ENCODE peak calls at places on chromosome 22, in five cellular contexts. One of them, this sample, is unnamed.

GRCh38 chr22:18954941-18955571 is 19.0 kb upstream of the PRODH start:
- DNase-seq in H1: no peak
- DNase-seq in mesenchymal stem cell: no peak
- DNase-seq in mesendoderm: no peak
- DNase-seq in neuronal stem cell: no peak
- DNase-seq in this sample: no peak

GRCh38 chr22:42856179-42856864 is 751 bp downstream of the ARFGAP3 start:
- DNase-seq in H1: no peak
- DNase-seq in mesendoderm: peak; percentile 41
- DNase-seq in mesenchymal stem cell: peak; percentile 72
- DNase-seq in neuronal stem cell: peak; percentile 15
- DNase-seq in this sample: peak; percentile 22

GRCh38 chr22:39518996-39519680 is 1.2 kb upstream of the ATF4 start:
- DNase-seq in H1: no peak
- DNase-seq in neuronal stem cell: no peak
- DNase-seq in mesendoderm: no peak
- DNase-seq in mesenchymal stem cell: no peak
- DNase-seq in this sample: peak; percentile 48

GRCh38 chr22:36885474-36885873 is 24.7 kb downstream of the NCF4 start:
- DNase-seq in neuronal stem cell: no peak
- DNase-seq in mesenchymal stem cell: no peak
- DNase-seq in mesendoderm: peak; percentile 49
- DNase-seq in H1: no peak
- DNase-seq in this sample: no peak

GRCh38 chr22:10741210-10741609 is 4786.8 kb upstream of the OR11H1 start:
- DNase-seq in H1: no peak
- DNase-seq in mesenchymal stem cell: no peak
- DNase-seq in mesendoderm: no peak
- DNase-seq in neuronal stem cell: no peak
- DNase-seq in this sample: no peak

GRCh38 chr22:39300198-39300830 is 19.1 kb downstream of the RPL3 start:
- DNase-seq in mesendoderm: peak; percentile 64
- DNase-seq in neuronal stem cell: no peak
- DNase-seq in H1: no peak
- DNase-seq in mesenchymal stem cell: peak; percentile 43
- DNase-seq in this sample: no peak

GRCh38 chr22:19786959-19787848 is 26.6 kb downstream of the TBX1 start:
- DNase-seq in H1: no peak
- DNase-seq in mesendoderm: no peak
- DNase-seq in neuronal stem cell: no peak
- DNase-seq in mesenchymal stem cell: no peak
- DNase-seq in this sample: no peak

GRCh38 chr22:27930246-27931060 is 11.4 kb upstream of the PITPNB start:
- DNase-seq in H1: no peak
- DNase-seq in mesendoderm: peak; percentile 18
- DNase-seq in mesenchymal stem cell: no peak
- DNase-seq in neuronal stem cell: no peak
- DNase-seq in this sample: peak; percentile 35

GRCh38 chr22:43417555-43417954 is 5.7 kb downstream of the MPPED1 start:
- DNase-seq in mesenchymal stem cell: no peak
- DNase-seq in neuronal stem cell: no peak
- DNase-seq in H1: no peak
- DNase-seq in mesendoderm: no peak
- DNase-seq in this sample: no peak

GRCh38 chr22:48755332-48755949 is 1072.2 kb downstream of the BRD1 start:
- DNase-seq in mesendoderm: no peak
- DNase-seq in mesenchymal stem cell: no peak
- DNase-seq in H1: no peak
- DNase-seq in neuronal stem cell: no peak
- DNase-seq in this sample: no peak

GRCh38 chr22:25420925-25421904 is 143.3 kb upstream of the GRK3 start:
- DNase-seq in H1: no peak
- DNase-seq in mesendoderm: peak; percentile 76
- DNase-seq in mesenchymal stem cell: no peak
- DNase-seq in neuronal stem cell: no peak
- DNase-seq in this sample: no peak

GRCh38 chr22:25484498-25484897 is 80.0 kb upstream of the GRK3 start:
- DNase-seq in neuronal stem cell: no peak
- DNase-seq in H1: no peak
- DNase-seq in mesenchymal stem cell: no peak
- DNase-seq in mesendoderm: no peak
- DNase-seq in this sample: no peak

GRCh38 chr22:33332538-33332937 is 274.4 kb upstream of the SYN3 start:
- DNase-seq in H1: no peak
- DNase-seq in mesendoderm: no peak
- DNase-seq in neuronal stem cell: no peak
- DNase-seq in mesenchymal stem cell: no peak
- DNase-seq in this sample: no peak

GRCh38 chr22:21568207-21569075 is 927 bp downstream of the UBE2L3 start:
- DNase-seq in H1: no peak
- DNase-seq in mesenchymal stem cell: peak; percentile 51
- DNase-seq in neuronal stem cell: no peak
- DNase-seq in mesendoderm: peak; percentile 80
- DNase-seq in this sample: peak; percentile 24

GRCh38 chr22:43831561-43832392 is 19.7 kb upstream of the EFCAB6 start:
- DNase-seq in mesendoderm: no peak
- DNase-seq in H1: no peak
- DNase-seq in mesenchymal stem cell: no peak
- DNase-seq in neuronal stem cell: no peak
- DNase-seq in this sample: no peak

GRCh38 chr22:49007013-49007653 is 820.5 kb downstream of the BRD1 start:
- DNase-seq in H1: no peak
- DNase-seq in mesenchymal stem cell: no peak
- DNase-seq in mesendoderm: no peak
- DNase-seq in neuronal stem cell: no peak
- DNase-seq in this sample: no peak

GRCh38 chr22:18968011-18968749 is 32.1 kb upstream of the PRODH start:
- DNase-seq in H1: no peak
- DNase-seq in neuronal stem cell: peak; percentile 51
- DNase-seq in mesenchymal stem cell: peak; percentile 29
- DNase-seq in mesendoderm: peak; percentile 34
- DNase-seq in this sample: peak; percentile 15

GRCh38 chr22:20237480-20238440 is 30.4 kb downstream of the RTN4R start:
- DNase-seq in mesenchymal stem cell: no peak
- DNase-seq in neuronal stem cell: no peak
- DNase-seq in H1: no peak
- DNase-seq in mesendoderm: no peak
- DNase-seq in this sample: no peak

GRCh38 chr22:41177040-41177625 is 28.0 kb upstream of the L3MBTL2 start:
- DNase-seq in mesendoderm: no peak
- DNase-seq in H1: no peak
- DNase-seq in neuronal stem cell: no peak
- DNase-seq in mesenchymal stem cell: no peak
- DNase-seq in this sample: no peak

GRCh38 chr22:32208681-32209080 is 3.8 kb upstream of the RFPL2 start:
- DNase-seq in H1: no peak
- DNase-seq in mesendoderm: no peak
- DNase-seq in neuronal stem cell: no peak
- DNase-seq in mesenchymal stem cell: no peak
- DNase-seq in this sample: no peak

GRCh38 chr22:18050065-18050464 is 25.7 kb upstream of the MICAL3 start:
- DNase-seq in H1: no peak
- DNase-seq in mesenchymal stem cell: no peak
- DNase-seq in mesendoderm: no peak
- DNase-seq in neuronal stem cell: no peak
- DNase-seq in this sample: no peak

GRCh38 chr22:39360674-39361413 is 11.1 kb downstream of the SYNGR1 start:
- DNase-seq in neuronal stem cell: no peak
- DNase-seq in mesenchymal stem cell: no peak
- DNase-seq in mesendoderm: peak; percentile 93
- DNase-seq in H1: no peak
- DNase-seq in this sample: no peak

GRCh38 chr22:28716686-28717085 is 24.9 kb downstream of the CHEK2 start:
- DNase-seq in mesendoderm: no peak
- DNase-seq in neuronal stem cell: no peak
- DNase-seq in mesenchymal stem cell: peak; percentile 11
- DNase-seq in H1: no peak
- DNase-seq in this sample: peak; percentile 21

GRCh38 chr22:25219211-25219689 is at the start of gene CRYBB2:
- DNase-seq in neuronal stem cell: no peak
- DNase-seq in H1: no peak
- DNase-seq in mesenchymal stem cell: no peak
- DNase-seq in mesendoderm: no peak
- DNase-seq in this sample: no peak

GRCh38 chr22:44068422-44069191 is 44.5 kb downstream of the PARVB start:
- DNase-seq in H1: no peak
- DNase-seq in mesenchymal stem cell: no peak
- DNase-seq in neuronal stem cell: no peak
- DNase-seq in mesendoderm: no peak
- DNase-seq in this sample: no peak

GRCh38 chr22:29520851-29521250 is 32.7 kb downstream of the THOC5 start:
- DNase-seq in mesenchymal stem cell: peak; percentile 68
- DNase-seq in neuronal stem cell: no peak
- DNase-seq in H1: no peak
- DNase-seq in mesendoderm: peak; percentile 30
- DNase-seq in this sample: peak; percentile 91

GRCh38 chr22:39448205-39449054 is 8.4 kb upstream of the MGAT3 start:
- DNase-seq in H1: no peak
- DNase-seq in mesenchymal stem cell: no peak
- DNase-seq in mesendoderm: no peak
- DNase-seq in neuronal stem cell: no peak
- DNase-seq in this sample: no peak

GRCh38 chr22:41274856-41275255 is 11.1 kb downstream of the RANGAP1 start:
- DNase-seq in H1: no peak
- DNase-seq in mesendoderm: no peak
- DNase-seq in neuronal stem cell: no peak
- DNase-seq in mesenchymal stem cell: no peak
- DNase-seq in this sample: no peak

GRCh38 chr22:48868554-48868953 is 959.1 kb downstream of the BRD1 start:
- DNase-seq in H1: no peak
- DNase-seq in neuronal stem cell: no peak
- DNase-seq in mesenchymal stem cell: no peak
- DNase-seq in mesendoderm: no peak
- DNase-seq in this sample: no peak

GRCh38 chr22:35482311-35482710 is 58.3 kb upstream of the RASD2 start:
- DNase-seq in H1: no peak
- DNase-seq in neuronal stem cell: no peak
- DNase-seq in mesenchymal stem cell: no peak
- DNase-seq in mesendoderm: no peak
- DNase-seq in this sample: no peak

GRCh38 chr22:31995046-31995445 is 48.0 kb upstream of the SLC5A1 start:
- DNase-seq in mesendoderm: peak; percentile 38
- DNase-seq in H1: no peak
- DNase-seq in mesenchymal stem cell: no peak
- DNase-seq in neuronal stem cell: no peak
- DNase-seq in this sample: no peak

GRCh38 chr22:19478466-19479357 is at the start of gene UFD1:
- DNase-seq in mesendoderm: peak; percentile 86
- DNase-seq in H1: no peak
- DNase-seq in neuronal stem cell: peak; percentile 81
- DNase-seq in mesenchymal stem cell: peak; percentile 93
- DNase-seq in this sample: peak; percentile 81

GRCh38 chr22:16937811-16938210 is 70.2 kb downstream of the GAB4 start:
- DNase-seq in neuronal stem cell: no peak
- DNase-seq in H1: no peak
- DNase-seq in mesendoderm: no peak
- DNase-seq in mesenchymal stem cell: no peak
- DNase-seq in this sample: no peak

GRCh38 chr22:50170453-50171318 is at the start of gene PANX2:
- DNase-seq in neuronal stem cell: no peak
- DNase-seq in mesenchymal stem cell: peak; percentile 14
- DNase-seq in mesendoderm: no peak
- DNase-seq in H1: no peak
- DNase-seq in this sample: no peak
- H3K4me3 ChIP-seq in neuronal stem cell: peak within 1 kb of the TSS; percentile 45
- H3K4me3 ChIP-seq in mesenchymal stem cell: peak within 1 kb of the TSS; percentile 59
- H3K4me3 ChIP-seq in mesendoderm: peak within 1 kb of the TSS; percentile 33
- H3K4me3 ChIP-seq in H1: peak within 1 kb of the TSS; percentile 47
- H3K4me3 ChIP-seq in this sample: peak within 1 kb of the TSS; percentile 68

GRCh38 chr22:50544746-50545253 is 899 bp upstream of the KLHDC7B start:
- DNase-seq in mesenchymal stem cell: no peak
- DNase-seq in mesendoderm: no peak
- DNase-seq in neuronal stem cell: no peak
- DNase-seq in H1: no peak
- DNase-seq in this sample: no peak
- H3K23ac ChIP-seq in mesenchymal stem cell: no peak overlapping the region
- H3K23ac ChIP-seq in mesendoderm: no peak overlapping the region
- H3K23ac ChIP-seq in neuronal stem cell: no peak overlapping the region
- H3K23ac ChIP-seq in H1: no peak overlapping the region
- H3K23ac ChIP-seq in this sample: peak overlapping the region; percentile 31

GRCh38 chr22:37894939-37895670 is 11.0 kb upstream of the MICALL1 start:
- DNase-seq in neuronal stem cell: peak; percentile 57
- DNase-seq in H1: no peak
- DNase-seq in mesendoderm: peak; percentile 97
- DNase-seq in mesenchymal stem cell: peak; percentile 30
- DNase-seq in this sample: no peak

GRCh38 chr22:37897805-37898204 is 8.3 kb upstream of the MICALL1 start:
- DNase-seq in neuronal stem cell: no peak
- DNase-seq in H1: no peak
- DNase-seq in mesendoderm: no peak
- DNase-seq in mesenchymal stem cell: no peak
- DNase-seq in this sample: no peak

GRCh38 chr22:37896181-37896592 is 9.9 kb upstream of the MICALL1 start:
- DNase-seq in mesendoderm: peak; percentile 87
- DNase-seq in mesenchymal stem cell: peak; percentile 63
- DNase-seq in neuronal stem cell: no peak
- DNase-seq in H1: no peak
- DNase-seq in this sample: peak; percentile 33

GRCh38 chr22:37896939-37897338 is 9.2 kb upstream of the MICALL1 start:
- DNase-seq in mesenchymal stem cell: no peak
- DNase-seq in H1: no peak
- DNase-seq in mesendoderm: peak; percentile 51
- DNase-seq in neuronal stem cell: no peak
- DNase-seq in this sample: no peak

GRCh38 chr22:37898441-37899181 is 7.5 kb upstream of the MICALL1 start:
- DNase-seq in mesendoderm: peak; percentile 51
- DNase-seq in H1: no peak
- DNase-seq in neuronal stem cell: no peak
- DNase-seq in mesenchymal stem cell: no peak
- DNase-seq in this sample: no peak
- H4K8ac ChIP-seq in mesendoderm: no peak overlapping the region
- H4K8ac ChIP-seq in H1: peak overlapping the region; percentile 80
- H4K8ac ChIP-seq in neuronal stem cell: no peak overlapping the region
- H4K8ac ChIP-seq in mesenchymal stem cell: peak overlapping the region; percentile 35
- H4K8ac ChIP-seq in this sample: peak overlapping the region; percentile 80

DNA sequence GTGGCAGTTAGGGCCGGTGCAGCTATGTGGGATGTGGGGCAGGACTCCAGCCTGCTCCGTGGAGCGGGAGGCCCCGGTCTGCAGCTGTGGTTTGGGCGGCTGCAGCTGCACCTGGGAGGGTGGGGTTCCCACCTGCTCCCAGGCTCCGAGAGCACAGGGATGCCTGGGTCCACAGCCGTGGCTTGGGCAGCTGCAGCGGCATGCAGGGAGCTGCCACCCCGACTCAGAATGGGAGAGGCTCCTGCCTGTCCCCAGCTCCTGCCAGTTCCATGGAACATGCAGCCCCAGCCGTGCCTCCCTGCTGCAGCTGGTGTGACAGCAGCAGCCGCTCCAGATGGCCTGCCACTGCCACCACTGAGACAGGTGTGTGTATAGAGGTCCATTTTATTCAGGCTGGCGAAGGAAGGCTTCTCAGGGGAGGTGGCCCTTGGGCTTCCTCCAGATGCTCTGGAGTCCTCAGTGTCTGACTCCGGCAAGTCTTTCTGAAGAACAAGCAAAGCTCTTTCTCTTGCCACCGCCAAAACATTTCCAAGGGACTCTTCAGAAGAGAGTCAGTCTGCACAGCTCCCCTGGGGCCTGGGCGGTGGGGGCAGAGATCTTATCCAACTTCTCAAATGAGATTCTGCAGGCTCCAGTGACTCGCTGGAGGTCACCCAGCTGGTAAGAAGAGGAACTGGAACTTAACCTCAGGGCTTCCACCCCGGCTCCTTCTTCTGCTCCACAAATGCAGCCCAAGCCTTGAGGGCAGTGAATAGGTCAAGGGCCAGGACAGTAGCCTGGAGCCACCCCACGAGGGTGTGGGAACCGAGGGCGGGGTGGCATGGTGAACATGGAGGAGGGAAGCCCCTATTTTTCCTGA is 21.6 kb upstream of the UPK3A start:
- DNase-seq in mesendoderm: peak; percentile 36
- DNase-seq in mesenchymal stem cell: no peak
- DNase-seq in H1: no peak
- DNase-seq in neuronal stem cell: no peak
- DNase-seq in this sample: no peak
- H3K4me3 ChIP-seq in mesendoderm: no peak overlapping the region
- H3K4me3 ChIP-seq in mesenchymal stem cell: no peak overlapping the region
- H3K4me3 ChIP-seq in H1: no peak overlapping the region
- H3K4me3 ChIP-seq in neuronal stem cell: no peak overlapping the region
- H3K4me3 ChIP-seq in this sample: no peak overlapping the region